ENCODE peak calls at places on chromosome 9, in four cellular contexts. Q is activated CD4-positive, alpha-beta T cell treated with anti-CD3 and anti-CD28 coated beads, Interleukin-2, amount 10 ng/mL, durations not matched to agents 7 days and 5 days; T is stimulated activated CD4-positive, alpha-beta T cell treated with anti-CD3 and anti-CD28 coated beads, Interleukin-2, amount 100 ng/mL, for 48 hours; P is NCI-H1436. E is an unnamed sample.

GRCh38 chr9:76394896-76395244 is 644 bp upstream of the RFK start:
- DNase-seq in Q (peak), T (no peak), P (peak), E (peak)

GRCh38 chr9:121279841-121280388 is 12.0 kb downstream of the GSN start:
- DNase-seq in Q (no peak), T (no peak), P (no peak), E (no peak)

GRCh38 chr9:106921341-106921899 is 58.5 kb downstream of the ZNF462 start:
- DNase-seq in Q (peak), T (no peak), P (peak), E (no peak)

GRCh38 chr9:14131353-14132088 is 182.4 kb downstream of the NFIB start:
- DNase-seq in Q (no peak), T (no peak), P (peak), E (no peak)

GRCh38 chr9:38621434-38622082 is 1.2 kb upstream of the ANKRD18A start:
- DNase-seq in Q (peak), T (peak), P (no peak), E (no peak)

GRCh38 chr9:13485068-13485596 is 205.6 kb upstream of the MPDZ start:
- DNase-seq in Q (no peak), T (no peak), P (no peak), E (no peak)

GRCh38 chr9:133916159-133916541 is 76.0 kb downstream of the VAV2 start:
- DNase-seq in Q (no peak), T (no peak), P (no peak), E (no peak)

GRCh38 chr9:102405218-102405867 is 589.8 kb upstream of the CYLC2 start:
- DNase-seq in Q (no peak), T (no peak), P (no peak), E (no peak)

GRCh38 chr9:87464110-87464991 is 33.3 kb upstream of the DAPK1 start:
- DNase-seq in Q (no peak), T (peak), P (no peak), E (no peak)

GRCh38 chr9:33818832-33819500 is 2.0 kb downstream of the UBE2R2 start:
- DNase-seq in Q (no peak), T (no peak), P (no peak), E (no peak)

GRCh38 chr9:122900791-122901190 is 4.4 kb downstream of the RC3H2 start:
- DNase-seq in Q (no peak), T (no peak), P (no peak), E (no peak)

GRCh38 chr9:113483676-113484257 is 20.2 kb downstream of the RGS3 start:
- DNase-seq in Q (no peak), T (no peak), P (no peak), E (no peak)

GRCh38 chr9:131889437-131890244 is 149.8 kb upstream of the RAPGEF1 start:
- DNase-seq in Q (no peak), T (no peak), P (no peak), E (no peak)

GRCh38 chr9:16960084-16960483 is 89.6 kb upstream of the BNC2 start:
- DNase-seq in Q (no peak), T (no peak), P (no peak), E (no peak)

GRCh38 chr9:127847155-127847463 is 7.3 kb downstream of the ENG start:
- DNase-seq in Q (no peak), T (no peak), P (no peak), E (no peak)

GRCh38 chr9:76873056-76873792 is 32.7 kb downstream of the PRUNE2 start:
- DNase-seq in Q (no peak), T (no peak), P (no peak), E (no peak)

GRCh38 chr9:6014668-6015270 is 655 bp downstream of the RANBP6 start:
- DNase-seq in Q (no peak), T (no peak), P (no peak), E (no peak)

GRCh38 chr9:84504360-84504759 is 163.8 kb upstream of the SLC28A3 start:
- DNase-seq in Q (no peak), T (no peak), P (no peak), E (no peak)

GRCh38 chr9:92378825-92379535 is 25.4 kb downstream of the OGN start:
- DNase-seq in Q (peak), T (no peak), P (peak), E (no peak)

GRCh38 chr9:71767421-71768321 is 642 bp downstream of the CEMIP2 start:
- DNase-seq in Q (peak), T (no peak), P (no peak), E (no peak)

GRCh38 chr9:89597711-89598707 is 6.8 kb upstream of the GADD45G start:
- DNase-seq in Q (peak), T (peak), P (peak), E (no peak)

GRCh38 chr9:130372057-130372456 is 72.7 kb upstream of the ASS1 start:
- DNase-seq in Q (no peak), T (no peak), P (no peak), E (no peak)

GRCh38 chr9:27367175-27367798 is 70.3 kb upstream of the EQTN start:
- DNase-seq in Q (peak), T (no peak), P (no peak), E (no peak)

GRCh38 chr9:114501786-114502682 is 3.2 kb downstream of the WHRN start:
- DNase-seq in Q (no peak), T (no peak), P (no peak), E (peak)